ENCODE peak calls at places on chromosomes 4 and X, in four cellular contexts. One of them, this sample, is unnamed.

GRCh38 chrX:102155806-102156179 is at the start of gene BEX5:
- DNase-seq in A172: no peak
- DNase-seq in T-helper 1 cell: peak; percentile 73
- DNase-seq in upper lobe of right lung: peak; percentile 78
- DNase-seq in this sample: peak; percentile 12

GRCh38 chr4:159105761-159106243 is 2.9 kb downstream of the RAPGEF2 start:
- DNase-seq in A172: peak; percentile 43
- DNase-seq in T-helper 1 cell: peak; percentile 15
- DNase-seq in upper lobe of right lung: no peak
- DNase-seq in this sample: peak; percentile 87

GRCh38 chrX:264634-265455 is 16.3 kb upstream of the PLCXD1 start:
- DNase-seq in A172: no peak
- DNase-seq in T-helper 1 cell: no peak
- DNase-seq in upper lobe of right lung: peak; percentile 46
- DNase-seq in this sample: no peak

GRCh38 chr4:155705664-155706063 is 39.0 kb downstream of the GUCY1A1 start:
- DNase-seq in A172: peak; percentile 51
- DNase-seq in T-helper 1 cell: no peak
- DNase-seq in upper lobe of right lung: no peak
- DNase-seq in this sample: peak; percentile 30

GRCh38 chr4:24433515-24434192 is 150.7 kb downstream of the DHX15 start:
- DNase-seq in A172: no peak
- DNase-seq in T-helper 1 cell: no peak
- DNase-seq in upper lobe of right lung: no peak
- DNase-seq in this sample: no peak

GRCh38 chr4:13654158-13654797 is 26.8 kb upstream of the BOD1L1 start:
- DNase-seq in A172: peak; percentile 52
- DNase-seq in T-helper 1 cell: peak; percentile 67
- DNase-seq in upper lobe of right lung: peak; percentile 91
- DNase-seq in this sample: peak; percentile 69

GRCh38 chr4:4436244-4436823 is 49.4 kb downstream of the NSG1 start:
- DNase-seq in A172: no peak
- DNase-seq in T-helper 1 cell: no peak
- DNase-seq in upper lobe of right lung: no peak
- DNase-seq in this sample: no peak

GRCh38 chr4:152577708-152578421 is 42.0 kb upstream of the FBXW7 start:
- DNase-seq in A172: no peak
- DNase-seq in T-helper 1 cell: no peak
- DNase-seq in upper lobe of right lung: no peak
- DNase-seq in this sample: no peak

GRCh38 chr4:140213116-140213515 is 59.1 kb upstream of the MAML3 start:
- DNase-seq in A172: no peak
- DNase-seq in T-helper 1 cell: no peak
- DNase-seq in upper lobe of right lung: no peak
- DNase-seq in this sample: no peak

GRCh38 chrX:40908857-40909475 is 173.6 kb upstream of the MED14 start:
- DNase-seq in A172: peak; percentile 84
- DNase-seq in T-helper 1 cell: no peak
- DNase-seq in upper lobe of right lung: no peak
- DNase-seq in this sample: peak; percentile 80

GRCh38 chr4:110904435-110905050 is 281.7 kb upstream of the PITX2 start:
- DNase-seq in A172: peak; percentile 60
- DNase-seq in T-helper 1 cell: no peak
- DNase-seq in upper lobe of right lung: no peak
- DNase-seq in this sample: peak; percentile 20

GRCh38 chr4:107913283-107913899 is 18.0 kb upstream of the CYP2U1 start:
- DNase-seq in A172: peak; percentile 55
- DNase-seq in T-helper 1 cell: peak; percentile 57
- DNase-seq in upper lobe of right lung: no peak
- DNase-seq in this sample: peak; percentile 61

GRCh38 chrX:136794080-136794479 is 13.3 kb upstream of the ARHGEF6 start:
- DNase-seq in A172: no peak
- DNase-seq in T-helper 1 cell: no peak
- DNase-seq in upper lobe of right lung: no peak
- DNase-seq in this sample: no peak

GRCh38 chr4:101346562-101347266 is 612 bp downstream of the PPP3CA start:
- DNase-seq in A172: peak; percentile 22
- DNase-seq in T-helper 1 cell: peak; percentile 48
- DNase-seq in upper lobe of right lung: peak; percentile 85
- DNase-seq in this sample: peak; percentile 51

GRCh38 chr4:67250497-67250896 is 294.8 kb downstream of the CENPC start:
- DNase-seq in A172: no peak
- DNase-seq in T-helper 1 cell: no peak
- DNase-seq in upper lobe of right lung: no peak
- DNase-seq in this sample: no peak

GRCh38 chr4:109977854-109978501 is 65.3 kb downstream of the EGF start:
- DNase-seq in A172: peak; percentile 38
- DNase-seq in T-helper 1 cell: no peak
- DNase-seq in upper lobe of right lung: no peak
- DNase-seq in this sample: no peak

GRCh38 chrX:130176354-130176776 is 4.6 kb downstream of the RAB33A start:
- DNase-seq in A172: no peak
- DNase-seq in T-helper 1 cell: no peak
- DNase-seq in upper lobe of right lung: no peak
- DNase-seq in this sample: no peak

GRCh38 chrX:119303137-119303536 is 67.1 kb downstream of the PGRMC1 start:
- DNase-seq in A172: no peak
- DNase-seq in T-helper 1 cell: no peak
- DNase-seq in upper lobe of right lung: no peak
- DNase-seq in this sample: no peak

GRCh38 chr4:73704314-73705055 is 35.9 kb upstream of the CXCL8 start:
- DNase-seq in A172: peak; percentile 90
- DNase-seq in T-helper 1 cell: peak; percentile 68
- DNase-seq in upper lobe of right lung: no peak
- DNase-seq in this sample: peak; percentile 99

GRCh38 chr4:74768857-74769525 is 25.3 kb downstream of the BTC start:
- DNase-seq in A172: peak; percentile 21
- DNase-seq in T-helper 1 cell: no peak
- DNase-seq in upper lobe of right lung: no peak
- DNase-seq in this sample: peak; percentile 82

GRCh38 chr4:143397335-143397734 is 60.7 kb downstream of the GAB1 start:
- DNase-seq in A172: no peak
- DNase-seq in T-helper 1 cell: no peak
- DNase-seq in upper lobe of right lung: no peak
- DNase-seq in this sample: no peak

GRCh38 chr4:138562544-138562961 is 320.4 kb upstream of the SLC7A11 start:
- DNase-seq in A172: peak; percentile 18
- DNase-seq in T-helper 1 cell: no peak
- DNase-seq in upper lobe of right lung: no peak
- DNase-seq in this sample: peak; percentile 18

GRCh38 chr4:22427676-22428075 is 88.2 kb downstream of the ADGRA3 start:
- DNase-seq in A172: no peak
- DNase-seq in T-helper 1 cell: no peak
- DNase-seq in upper lobe of right lung: no peak
- DNase-seq in this sample: no peak

GRCh38 chr4:48103483-48104139 is 30.4 kb downstream of the TXK start:
- DNase-seq in A172: no peak
- DNase-seq in T-helper 1 cell: peak; percentile 55
- DNase-seq in upper lobe of right lung: no peak
- DNase-seq in this sample: no peak

GRCh38 chr4:3404546-3404945 is 37.2 kb upstream of the HGFAC start:
- DNase-seq in A172: no peak
- DNase-seq in T-helper 1 cell: no peak
- DNase-seq in upper lobe of right lung: no peak
- DNase-seq in this sample: no peak

GRCh38 chrX:134948333-134949241 is 42.2 kb upstream of the SMIM10 start:
- DNase-seq in A172: peak; percentile 85
- DNase-seq in T-helper 1 cell: no peak
- DNase-seq in upper lobe of right lung: no peak
- DNase-seq in this sample: peak; percentile 59

GRCh38 chrX:153853902-153854267 is 23.5 kb upstream of the PDZD4 start:
- DNase-seq in A172: no peak
- DNase-seq in T-helper 1 cell: no peak
- DNase-seq in upper lobe of right lung: no peak
- DNase-seq in this sample: no peak

GRCh38 chr4:154740462-154740861 is 3.3 kb upstream of the LRAT start:
- DNase-seq in A172: no peak
- DNase-seq in T-helper 1 cell: no peak
- DNase-seq in upper lobe of right lung: no peak
- DNase-seq in this sample: no peak

GRCh38 chr4:3073158-3074077 is 920 bp downstream of the HTT-AS start:
- DNase-seq in A172: no peak
- DNase-seq in T-helper 1 cell: peak; percentile 8
- DNase-seq in upper lobe of right lung: no peak
- DNase-seq in this sample: peak; percentile 27

GRCh38 chr4:77671051-77671450 is 65.4 kb downstream of the CXCL13 start:
- DNase-seq in A172: no peak
- DNase-seq in T-helper 1 cell: no peak
- DNase-seq in upper lobe of right lung: no peak
- DNase-seq in this sample: no peak

GRCh38 chrX:150768132-150768485 is 74.9 kb downstream of the MTMR1 start:
- DNase-seq in A172: no peak
- DNase-seq in T-helper 1 cell: no peak
- DNase-seq in upper lobe of right lung: no peak
- DNase-seq in this sample: no peak

GRCh38 chr4:64718091-64718490 is 308.8 kb upstream of the TECRL start:
- DNase-seq in A172: peak; percentile 26
- DNase-seq in T-helper 1 cell: no peak
- DNase-seq in upper lobe of right lung: no peak
- DNase-seq in this sample: peak; percentile 75

GRCh38 chr4:153294631-153295030 is 49.9 kb upstream of the MND1 start:
- DNase-seq in A172: no peak
- DNase-seq in T-helper 1 cell: no peak
- DNase-seq in upper lobe of right lung: no peak
- DNase-seq in this sample: no peak